ENCODE peak calls at places on chromosomes 6 and 20, in five cellular contexts. N is ovary, Q is adrenal gland, O is A549, X is HepG2. Z is an unnamed sample.

GRCh38 chr6:157679605-157680580 is 143.2 kb upstream of the SNX9 start:
- DNase-seq in O (peak; percentile 28), Q (no peak), N (no peak), X (no peak), Z (no peak)

GRCh38 chr20:50278684-50279531 is 88.3 kb downstream of the CEBPB start:
- DNase-seq in Q (peak; percentile 97), X (peak; percentile 87), O (peak; percentile 77), N (peak; percentile 84), Z (peak; percentile 91)

GRCh38 chr6:42363906-42364859 is 87.5 kb downstream of the TRERF1 start:
- DNase-seq in X (no peak), O (no peak), N (no peak), Q (peak; percentile 54), Z (no peak)

GRCh38 chr6:12504325-12504966 is 212.1 kb upstream of the PHACTR1 start:
- DNase-seq in N (no peak), X (peak; percentile 47), Q (no peak), O (peak; percentile 50), Z (no peak)

GRCh38 chr20:35011589-35012226 is 56.0 kb downstream of the MYH7B start:
- DNase-seq in X (no peak), N (no peak), Q (peak; percentile 13), O (no peak), Z (no peak)

GRCh38 chr6:154508573-154509375 is 1.7 kb downstream of the CNKSR3 start:
- DNase-seq in X (peak; percentile 92), Q (no peak), N (no peak), O (no peak), Z (no peak)

GRCh38 chr6:134026597-134026996 is 25.8 kb downstream of the SLC2A12 start:
- DNase-seq in Q (no peak), X (no peak), N (no peak), O (no peak), Z (no peak)

GRCh38 chr20:45052698-45053440 is 48.1 kb downstream of the KCNS1 start:
- DNase-seq in Q (no peak), N (no peak), X (no peak), O (no peak), Z (no peak)

GRCh38 chr6:33869121-33869520 is 65.3 kb upstream of the MLN start:
- DNase-seq in X (no peak), Q (no peak), O (no peak), N (no peak), Z (no peak)

GRCh38 chr6:53279301-53279700 is 69.4 kb downstream of the ELOVL5 start:
- DNase-seq in Q (no peak), N (no peak), X (no peak), O (no peak), Z (no peak)

GRCh38 chr6:141764388-141764787 is 368.3 kb upstream of the GJE1 start:
- DNase-seq in O (no peak), N (no peak), X (no peak), Q (no peak), Z (no peak)

GRCh38 chr20:17828598-17829144 is 128.9 kb downstream of the BANF2 start:
- DNase-seq in X (no peak), Q (no peak), N (no peak), O (no peak), Z (no peak)

GRCh38 chr6:4586469-4586859 is 189.7 kb upstream of the CDYL start:
- DNase-seq in O (no peak), N (no peak), X (no peak), Q (no peak), Z (no peak)

DNA sequence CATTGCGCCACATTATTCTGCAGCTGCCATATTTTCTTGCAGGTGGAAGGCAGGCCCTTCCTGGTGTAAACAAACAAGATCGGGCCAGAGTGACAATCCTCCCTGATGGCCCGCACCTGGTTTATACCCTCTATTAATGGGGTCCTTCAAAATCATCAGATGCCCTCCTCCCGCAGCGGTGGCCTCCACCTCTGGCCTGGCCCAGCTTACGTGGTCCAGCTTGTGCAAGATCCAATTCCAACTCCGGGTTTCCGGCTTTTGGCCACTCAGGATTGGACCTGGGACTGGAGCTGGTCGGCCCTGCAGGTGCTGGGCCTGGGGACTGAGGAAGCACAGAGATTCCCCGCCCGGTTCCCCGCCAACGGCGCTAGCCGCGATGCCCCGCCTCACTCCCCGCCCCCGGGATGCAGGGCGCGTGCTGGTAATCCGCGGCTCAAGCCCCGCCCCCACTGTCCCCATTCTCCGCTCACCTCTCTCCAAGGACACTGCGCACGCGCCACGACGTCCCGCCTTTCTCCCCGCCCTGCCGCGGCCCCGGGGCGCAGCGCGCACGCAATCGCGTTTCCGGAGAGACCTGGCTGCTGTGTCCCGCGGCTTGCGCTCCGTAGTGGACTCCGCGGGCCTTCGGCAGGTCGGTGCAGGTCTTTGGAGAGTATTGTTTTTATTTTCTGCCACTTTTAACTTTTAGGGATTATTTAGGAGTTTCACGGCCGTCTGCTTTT is at the start of gene TMEM14B:
- DNase-seq in N (peak; percentile 100), Q (peak; percentile 99), O (peak; percentile 94), X (peak; percentile 97), Z (peak; percentile 99)
- TF ChIP-seq POLR2A in N (peak; percentile 62), Q (peak; percentile 96), O (peak; percentile 88), X (peak; percentile 89), Z (peak; percentile 72)

DNA sequence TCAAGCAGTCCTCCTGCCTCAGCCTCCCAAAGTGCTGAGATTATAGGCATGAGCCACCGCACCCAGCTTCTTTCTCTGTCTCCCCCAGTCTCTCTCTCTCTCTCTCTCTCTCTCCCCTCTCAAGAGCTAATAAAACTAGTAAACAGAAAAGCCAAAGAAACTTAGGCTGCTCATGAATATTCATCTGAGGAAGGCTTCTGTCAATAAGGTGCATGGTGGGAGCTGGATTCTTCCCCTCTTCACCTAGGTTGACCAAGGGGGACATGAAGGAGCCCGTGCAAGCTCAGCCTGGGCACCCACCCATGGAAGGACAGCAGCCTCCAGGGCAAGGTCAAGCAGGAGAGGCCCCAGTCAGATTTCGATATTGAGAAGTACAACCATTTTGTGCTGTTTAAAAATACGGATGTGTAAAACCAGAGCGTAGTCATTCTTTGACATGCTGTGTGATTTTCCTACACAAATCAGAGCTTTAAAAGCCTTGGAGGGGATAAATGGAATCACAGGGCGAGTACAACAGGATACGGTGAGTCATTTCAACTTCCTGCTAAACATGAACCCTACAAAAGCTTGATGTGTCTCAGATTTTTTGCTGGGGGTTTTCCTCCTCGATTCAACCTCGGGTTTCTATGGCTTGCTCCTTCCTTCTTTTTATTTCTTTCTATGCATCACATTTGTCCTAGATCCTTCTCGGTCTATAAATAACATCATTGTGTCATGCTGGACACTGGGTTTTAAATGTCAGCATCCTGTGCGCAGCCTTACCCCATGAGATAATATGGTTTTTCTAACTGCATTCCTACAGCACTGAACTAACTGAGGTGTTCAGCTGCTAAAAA is 368.9 kb upstream of the JARID2 start:
- DNase-seq in Q (no peak), O (peak; percentile 11), X (no peak), N (no peak), Z (no peak)
- H3K4me1 ChIP-seq in Q (peaks cover 4% of the 10 kb centered on the region), O (peaks cover 6% of the 10 kb centered on the region), X (peaks cover 7% of the 10 kb centered on the region), N (no peaks in the 10 kb centered on the region), Z (peaks cover 46% of the 10 kb centered on the region)

GRCh38 chr20:47365023-47365764 is 8.7 kb upstream of the ZMYND8 start:
- DNase-seq in X (no peak), O (no peak), Q (no peak), N (no peak), Z (no peak)
- TF ChIP-seq POLR2A in X (no peak), O (no peak), Q (no peak), N (no peak), Z (no peak)

GRCh38 chr6:16676376-16676775 is 84.9 kb downstream of the ATXN1 start:
- DNase-seq in X (peak; percentile 30), Q (no peak), N (no peak), O (no peak), Z (no peak)
- H3K4me1 ChIP-seq in X (peaks cover 76% of the 10 kb centered on the region), Q (peaks cover 5% of the 10 kb centered on the region), N (peaks cover 13% of the 10 kb centered on the region), O (peaks cover 58% of the 10 kb centered on the region), Z (peaks cover 29% of the 10 kb centered on the region)

DNA sequence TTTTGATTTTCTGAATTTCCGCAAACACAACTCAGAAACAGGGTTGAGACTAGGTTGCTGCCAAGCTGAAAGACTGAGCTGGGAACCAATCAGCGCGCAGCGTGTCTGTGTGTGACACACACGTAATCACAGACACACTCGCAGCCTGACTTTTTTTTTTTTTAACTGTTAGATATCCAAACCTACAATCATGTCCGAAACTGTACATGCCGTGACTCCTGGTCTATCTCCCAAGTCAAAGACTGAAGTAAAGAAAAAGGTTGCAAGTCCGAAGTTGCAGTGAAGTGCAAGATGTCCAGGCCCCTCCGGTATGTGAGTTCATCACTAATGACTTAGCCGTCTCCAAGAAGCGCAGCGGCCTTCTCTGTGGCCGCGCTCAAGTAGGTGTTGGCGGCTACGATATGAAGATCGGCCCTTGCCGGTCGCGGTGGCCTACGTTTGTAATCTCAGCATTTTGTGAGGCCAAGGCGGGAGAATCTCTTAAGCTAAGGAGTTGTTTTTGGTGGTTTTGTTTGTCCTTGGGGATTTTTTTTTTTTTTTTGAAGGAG is 108.2 kb downstream of the HFE start:
- DNase-seq in X (peak; percentile 94), N (peak; percentile 89), O (peak; percentile 82), Q (peak; percentile 97), Z (no peak)
- TF ChIP-seq POLR2A in X (peak; percentile 78), N (peak; percentile 47), O (no peak), Q (peak; percentile 82), Z (peak; percentile 30)

GRCh38 chr6:36757943-36758508 is 60.4 kb downstream of the RAB44 start:
- DNase-seq in N (no peak), O (no peak), Q (no peak), X (no peak), Z (no peak)

GRCh38 chr6:36757206-36757605 is 59.6 kb downstream of the RAB44 start:
- DNase-seq in X (no peak), Q (no peak), N (no peak), O (no peak), Z (no peak)

GRCh38 chr6:36759177-36759757 is 61.6 kb downstream of the RAB44 start:
- DNase-seq in O (peak; percentile 69), Q (peak; percentile 85), N (peak; percentile 87), X (peak; percentile 63), Z (peak; percentile 73)

GRCh38 chr6:36756761-36757160 is 59.1 kb downstream of the RAB44 start:
- DNase-seq in Q (no peak), X (no peak), O (no peak), N (no peak), Z (no peak)

DNA sequence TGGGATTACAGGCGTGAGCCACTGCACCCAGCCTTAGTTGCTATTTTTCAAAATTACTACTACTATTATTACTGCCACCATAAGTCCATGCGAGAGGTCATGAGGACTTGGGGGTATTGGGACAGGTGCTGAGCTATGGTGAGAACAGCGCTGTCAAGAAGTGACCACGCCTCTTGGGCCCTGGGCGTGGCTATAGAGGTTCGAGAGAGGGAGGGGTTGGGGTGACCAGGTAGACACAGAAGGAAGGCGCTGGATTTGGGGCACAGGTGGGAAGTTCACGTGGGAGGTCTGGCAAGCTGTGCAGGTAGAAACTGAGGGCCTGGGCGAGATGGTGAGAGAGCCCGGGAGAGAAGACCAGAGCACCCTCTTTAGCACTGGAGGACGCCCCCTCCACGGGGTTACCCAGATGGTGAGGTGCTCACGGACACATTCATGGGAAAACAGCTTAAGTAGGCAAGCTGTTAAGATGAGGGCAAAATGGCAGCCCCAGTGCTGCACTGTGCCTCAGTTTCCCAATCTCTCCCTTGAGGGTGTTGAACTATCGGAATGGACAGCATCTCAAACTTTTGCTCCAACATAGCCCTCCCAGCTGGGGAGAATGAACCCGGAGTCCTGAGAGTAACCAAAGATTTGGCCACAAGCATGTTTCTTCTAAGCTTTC is 61.0 kb downstream of the RAB44 start:
- DNase-seq in O (no peak), N (no peak), X (no peak), Q (no peak), Z (no peak)
- H3K4me1 ChIP-seq in O (peaks cover 9% of the 10 kb centered on the region), N (no peaks in the 10 kb centered on the region), X (peaks cover 10% of the 10 kb centered on the region), Q (no peaks in the 10 kb centered on the region), Z (peaks cover 3% of the 10 kb centered on the region)

Z was measured in gastrocnemius medialis.